ENCODE peak calls at places on chromosomes 1 and 21, in seven cellular contexts. Y, P, S, V, W, O and L are unnamed samples.

GRCh38 chr1:226654046-226654445 is 85.0 kb downstream of the ITPKB start:
- DNase-seq in O (no peak), W (no peak), V (no peak), P (no peak), Y (no peak), S (peak; percentile 26), L (no peak)

GRCh38 chr1:186033744-186034345 is 299.7 kb downstream of the HMCN1 start:
- DNase-seq in P (no peak), S (peak; percentile 61), Y (no peak), V (no peak), W (no peak), O (no peak), L (peak; percentile 13)

GRCh38 chr1:93614550-93615200 is 67.0 kb downstream of the BCAR3 start:
- DNase-seq in S (no peak), W (no peak), V (no peak), P (no peak), O (no peak), Y (no peak), L (no peak)

GRCh38 chr21:45535341-45536081 is 6.7 kb downstream of the SLC19A1 start:
- DNase-seq in P (no peak), Y (no peak), V (no peak), S (no peak), O (no peak), W (no peak), L (no peak)

GRCh38 chr1:19356266-19356665 is 44.1 kb downstream of the SLC66A1 start:
- DNase-seq in O (no peak), P (no peak), W (no peak), V (no peak), S (no peak), Y (no peak), L (no peak)

GRCh38 chr1:150558328-150558727 is 9.1 kb downstream of the ADAMTSL4 start:
- DNase-seq in Y (no peak), S (no peak), W (no peak), P (no peak), O (no peak), V (no peak), L (peak; percentile 16)

GRCh38 chr1:153790996-153791855 is 16.0 kb downstream of the SLC27A3 start:
- DNase-seq in O (no peak), V (peak; percentile 43), P (no peak), Y (no peak), W (peak; percentile 74), S (peak; percentile 88), L (no peak)

GRCh38 chr1:113701429-113701828 is 57.9 kb downstream of the PHTF1 start:
- DNase-seq in S (peak; percentile 30), P (no peak), O (no peak), Y (no peak), V (no peak), W (peak; percentile 9), L (peak; percentile 24)

GRCh38 chr1:245575710-245576109 is 420.9 kb downstream of the KIF26B start:
- DNase-seq in V (no peak), S (peak; percentile 48), W (no peak), P (no peak), O (no peak), Y (no peak), L (no peak)